ENCODE peak calls at places on chromosomes 11 and 22, in eight cellular contexts. P is cerebellar nuclear complex, D is skeletal muscle cell, K is pancreas, O is HCEC 1CT, A is GM04503, M is psoas muscle, C is kidney glomerular epithelial cell. I is an unnamed sample.

GRCh38 chr22:47218671-47219070 is 456.2 kb downstream of the TBC1D22A start:
- DNase-seq in P (no peak), D (no peak), K (no peak), O (no peak), A (no peak), M (peak; percentile 28), C (no peak), I (no peak)

GRCh38 chr11:78210000-78210608 is 21.4 kb downstream of the USP35 start:
- DNase-seq in P (no peak), D (no peak), K (no peak), O (no peak), A (no peak), M (no peak), C (no peak), I (no peak)

GRCh38 chr11:119774180-119774763 is 45.3 kb upstream of the NECTIN1 start:
- DNase-seq in P (no peak), D (no peak), K (peak; percentile 22), O (no peak), A (no peak), M (peak; percentile 18), C (peak; percentile 12), I (peak; percentile 62)

GRCh38 chr11:116826751-116827431 is 2.8 kb upstream of the APOC3 start:
- DNase-seq in P (no peak), D (no peak), K (no peak), O (no peak), A (no peak), M (no peak), C (no peak), I (no peak)

GRCh38 chr11:74418509-74418895 is 20.3 kb upstream of the PGM2L1 start:
- DNase-seq in P (no peak), D (peak; percentile 85), K (no peak), O (peak; percentile 86), A (no peak), M (no peak), C (peak; percentile 84), I (peak; percentile 73)

GRCh38 chr11:67416416-67417335 is 1.2 kb downstream of the CARNS1 start:
- DNase-seq in P (no peak), D (no peak), K (no peak), O (no peak), A (no peak), M (no peak), C (no peak), I (peak; percentile 66)

GRCh38 chr11:118984825-118985224 is 13.1 kb upstream of the CENATAC start:
- DNase-seq in P (no peak), D (no peak), K (no peak), O (no peak), A (no peak), M (no peak), C (no peak), I (no peak)

GRCh38 chr22:47957649-47958048 is 1195.2 kb downstream of the TBC1D22A start:
- DNase-seq in P (no peak), D (no peak), K (no peak), O (no peak), A (no peak), M (no peak), C (no peak), I (no peak)

GRCh38 chr11:76783901-76784813 is 1.0 kb downstream of the TSKU start:
- DNase-seq in P (no peak), D (peak; percentile 62), K (peak; percentile 81), O (peak; percentile 64), A (no peak), M (peak; percentile 77), C (peak; percentile 73), I (peak; percentile 89)

I was measured in MCF 10A.